ENCODE peak calls at places on chromosomes 12 and 14, in four cellular contexts. V, N, L and E are unnamed samples. For H3K36me3, the result is how much of the 10 kb centered on the place peaks cover.

GRCh38 chr12:105201389-105201788 is 34.6 kb downstream of the APPL2 start:
- DNase-seq in V (no peak), N (no peak), L (no peak), E (no peak)

GRCh38 chr12:63917864-63918742 is 73.6 kb downstream of the SRGAP1 start:
- DNase-seq in V (peak), N (no peak), L (no peak), E (peak)

GRCh38 chr12:107568718-107569117 is 116.9 kb upstream of the PWP1 start:
- DNase-seq in V (peak), N (no peak), L (no peak), E (no peak)

GRCh38 chr12:58544281-58544680 is 376.0 kb downstream of the LRIG3 start:
- DNase-seq in V (no peak), N (no peak), L (no peak), E (no peak)

GRCh38 chr14:22600027-22600426 is 1.9 kb downstream of the ABHD4 start:
- DNase-seq in V (no peak), N (no peak), L (no peak), E (no peak)

GRCh38 chr14:74133833-74134481 is 49.2 kb downstream of the LIN52 start:
- DNase-seq in V (no peak), N (no peak), L (no peak), E (no peak)

GRCh38 chr12:73935817-73936216 is 601.8 kb upstream of the ATXN7L3B start:
- DNase-seq in V (peak), N (peak), L (no peak), E (no peak)

GRCh38 chr14:72826039-72826438 is 67.9 kb downstream of the DPF3 start:
- DNase-seq in V (no peak), N (no peak), L (no peak), E (no peak)

GRCh38 chr12:90958995-90959394 is 4.0 kb upstream of the CCER1 start:
- DNase-seq in V (peak), N (no peak), L (no peak), E (no peak)

DNA sequence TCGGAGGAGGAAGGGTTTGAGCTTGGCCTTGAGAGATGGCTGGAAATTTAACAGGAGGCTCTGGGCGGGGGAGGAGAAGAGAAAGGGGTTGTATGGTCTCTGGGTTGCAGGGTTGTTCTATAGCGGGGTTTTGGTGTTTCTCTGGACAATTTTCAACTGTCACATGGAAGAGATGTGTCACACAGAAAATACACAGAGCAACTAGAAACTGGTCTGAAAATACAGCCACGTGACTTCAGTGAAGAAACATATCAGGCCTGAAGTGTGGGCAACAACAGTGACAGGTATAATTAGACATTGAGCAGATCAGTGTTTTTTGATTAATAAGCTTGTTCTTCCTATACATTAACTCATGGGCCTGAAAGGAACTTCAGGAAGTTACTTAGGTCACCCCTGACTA is 205.3 kb upstream of the HMGA2 start:
- DNase-seq in V (no peak), N (no peak), L (no peak), E (no peak)
- TF ChIP-seq CTCF in V (no peak), N (no peak), L (no peak), E (no peak)

GRCh38 chr14:50814161-50814560 is 16.8 kb downstream of the NIN start:
- DNase-seq in V (no peak), N (no peak), L (no peak), E (no peak)
- H3K36me3 ChIP-seq in V (under half), N (under half), L (under half), E (under half)

DNA sequence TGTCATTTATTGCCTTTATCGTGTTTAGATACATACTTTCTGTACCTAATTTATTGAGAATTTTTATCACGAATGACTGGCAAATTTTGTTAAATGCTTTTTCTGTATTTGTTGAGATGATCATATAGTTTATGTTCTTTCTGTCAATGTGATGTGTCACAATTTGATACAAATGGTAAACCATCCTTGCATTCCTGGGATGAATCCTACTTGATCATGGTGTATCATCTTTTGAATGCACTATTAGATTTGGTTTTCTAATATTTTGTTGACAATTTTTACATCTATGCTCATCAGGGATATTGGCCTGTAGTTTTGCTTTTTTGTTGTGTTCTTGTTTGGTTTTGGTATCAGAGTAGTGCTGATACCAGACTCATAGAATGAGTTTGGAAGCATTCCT is 185.1 kb downstream of the NUBPL start:
- DNase-seq in V (no peak), N (no peak), L (no peak), E (no peak)
- TF ChIP-seq CTCF in V (no peak), N (no peak), L (no peak), E (no peak)

GRCh38 chr12:27794818-27795584 is 15.0 kb upstream of the MANSC4 start:
- DNase-seq in V (no peak), N (no peak), L (no peak), E (no peak)
- H3K36me3 ChIP-seq in V (half or more), N (under half), L (half or more), E (under half)

GRCh38 chr14:35045798-35046047 is 349 bp upstream of the FAM177A1 start:
- DNase-seq in V (peak), N (no peak), L (no peak), E (no peak)

GRCh38 chr14:35050652-35051051 is 4.6 kb downstream of the FAM177A1 start:
- DNase-seq in V (peak), N (no peak), L (no peak), E (no peak)

GRCh38 chr14:35046751-35047536 is 872 bp downstream of the FAM177A1 start:
- DNase-seq in V (peak), N (no peak), L (no peak), E (no peak)

GRCh38 chr14:35046048-35046750 is at the start of gene FAM177A1:
- DNase-seq in V (peak), N (peak), L (peak), E (peak)

DNA sequence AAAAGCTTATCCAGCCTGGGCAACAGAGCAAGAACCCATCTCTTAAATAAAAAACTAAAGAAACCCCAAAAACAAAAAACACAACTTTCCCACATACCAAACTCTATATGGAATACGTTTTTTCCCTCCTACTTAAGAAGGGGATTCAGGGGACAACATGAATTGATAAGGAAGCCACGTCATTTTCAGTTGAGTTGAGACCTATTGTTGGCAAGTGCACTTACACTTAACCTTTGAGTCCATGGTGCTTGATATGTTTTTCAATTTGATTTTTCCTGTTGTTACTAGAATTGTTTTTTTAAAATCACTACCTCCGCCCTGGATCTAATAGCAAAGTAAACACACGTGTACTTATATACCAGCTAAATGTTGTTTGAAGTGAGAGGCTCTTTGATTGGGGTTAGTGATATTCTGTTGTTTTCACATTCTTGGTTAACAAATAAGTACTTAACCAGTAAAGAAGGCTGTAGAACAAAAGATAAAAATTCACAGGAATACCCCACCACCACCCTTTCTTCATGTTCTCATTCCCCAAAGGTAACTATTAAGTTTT is 2.0 kb downstream of the FAM177A1 start:
- DNase-seq in V (no peak), N (no peak), L (no peak), E (no peak)
- TF ChIP-seq CTCF in V (no peak), N (no peak), L (no peak), E (no peak)